ENCODE peak calls at places on chromosomes 16 and 17, in five cellular contexts. O is pancreas, Y is tibial artery, I is ovary, H is psoas muscle. L is an unnamed sample. For H3K36me3, the result is how much of the 10 kb centered on the place peaks cover.

GRCh38 chr17:35088647-35088910 is 25.1 kb upstream of the RFFL start:
- DNase-seq in O (peak), Y (no peak), I (no peak), H (no peak), L (no peak)

GRCh38 chr17:41957058-41957868 is 9.3 kb upstream of the CNP start:
- DNase-seq in O (no peak), Y (no peak), I (no peak), H (no peak), L (no peak)

GRCh38 chr16:70410736-70411135 is 28.2 kb downstream of the ST3GAL2 start:
- DNase-seq in O (no peak), Y (no peak), I (no peak), H (no peak), L (no peak)

GRCh38 chr16:1870365-1871082 is 1.4 kb downstream of the MEIOB start:
- DNase-seq in O (no peak), Y (no peak), I (no peak), H (no peak), L (no peak)

GRCh38 chr17:21167303-21167702 is 40.5 kb downstream of the DHRS7B start:
- DNase-seq in O (no peak), Y (no peak), I (no peak), H (no peak), L (no peak)

GRCh38 chr17:43456661-43457361 is 27.0 kb upstream of the DHX8 start:
- DNase-seq in O (no peak), Y (no peak), I (no peak), H (peak), L (no peak)

GRCh38 chr17:46044286-46044928 is 45.4 kb downstream of the STH start:
- DNase-seq in O (no peak), Y (peak), I (peak), H (peak), L (no peak)

GRCh38 chr17:49964539-49965521 is 4.2 kb upstream of the DLX4 start:
- DNase-seq in O (no peak), Y (no peak), I (no peak), H (no peak), L (no peak)

GRCh38 chr17:35726609-35727460 is 4.6 kb upstream of the RASL10B start:
- DNase-seq in O (peak), Y (no peak), I (peak), H (peak), L (peak)

GRCh38 chr16:14564323-14564722 is 65.7 kb downstream of the PARN start:
- DNase-seq in O (no peak), Y (no peak), I (no peak), H (no peak), L (no peak)

GRCh38 chr16:74942977-74943918 is 41.7 kb downstream of the WDR59 start:
- DNase-seq in O (no peak), Y (peak), I (no peak), H (no peak), L (no peak)

GRCh38 chr17:29054835-29055234 is 11.9 kb downstream of the PIPOX start:
- DNase-seq in O (no peak), Y (no peak), I (no peak), H (no peak), L (no peak)

GRCh38 chr17:68513932-68514331 is 1.7 kb downstream of the PRKAR1A start:
- DNase-seq in O (no peak), Y (no peak), I (no peak), H (no peak), L (no peak)

GRCh38 chr16:68238029-68238345 is 2.1 kb upstream of the ESRP2 start:
- DNase-seq in O (no peak), Y (no peak), I (no peak), H (no peak), L (no peak)

GRCh38 chr17:31596382-31597323 is 205.2 kb downstream of the RAB11FIP4 start:
- DNase-seq in O (no peak), Y (peak), I (no peak), H (peak), L (peak)

GRCh38 chr17:9994761-9995160 is 89.7 kb upstream of the RCVRN start:
- DNase-seq in O (no peak), Y (peak), I (no peak), H (no peak), L (no peak)

GRCh38 chr16:89695875-89696597 is 5.5 kb downstream of the SPATA2L start:
- DNase-seq in O (no peak), Y (no peak), I (peak), H (no peak), L (no peak)

GRCh38 chr17:74744714-74745547 is 3.5 kb upstream of the NHERF1 start:
- DNase-seq in O (peak), Y (peak), I (peak), H (peak), L (peak)

GRCh38 chr17:43016216-43016615 is 6.0 kb downstream of the VAT1 start:
- DNase-seq in O (no peak), Y (no peak), I (no peak), H (no peak), L (no peak)

GRCh38 chr16:84284168-84284722 is 10.4 kb upstream of the WFDC1 start:
- DNase-seq in O (no peak), Y (no peak), I (peak), H (peak), L (peak)

GRCh38 chr16:58336332-58337089 is 41.7 kb upstream of the PRSS54 start:
- DNase-seq in O (peak), Y (peak), I (peak), H (peak), L (peak)

GRCh38 chr17:7024402-7024785 is 1.5 kb downstream of the BCL6B start:
- DNase-seq in O (no peak), Y (no peak), I (no peak), H (no peak), L (no peak)

GRCh38 chr17:76868669-76869208 is 535 bp downstream of the MGAT5B start:
- DNase-seq in O (no peak), Y (no peak), I (no peak), H (no peak), L (no peak)

GRCh38 chr16:85898521-85899442 is at the start of gene IRF8:
- DNase-seq in O (peak), Y (peak), I (no peak), H (peak), L (peak)

GRCh38 chr16:88601313-88602036 is 31.3 kb downstream of the ZC3H18 start:
- DNase-seq in O (no peak), Y (no peak), I (no peak), H (no peak), L (no peak)

GRCh38 chr16:56889206-56889605 is 24.2 kb downstream of the SLC12A3 start:
- DNase-seq in O (no peak), Y (no peak), I (no peak), H (no peak), L (no peak)

GRCh38 chr17:21374455-21375161 is 1.5 kb upstream of the KCNJ12 start:
- DNase-seq in O (no peak), Y (no peak), I (no peak), H (no peak), L (no peak)

GRCh38 chr17:41519501-41520224 is 973 bp upstream of the KRT15 start:
- DNase-seq in O (no peak), Y (no peak), I (no peak), H (no peak), L (no peak)

GRCh38 chr16:17166095-17166494 is 304.7 kb downstream of the XYLT1 start:
- DNase-seq in O (no peak), Y (no peak), I (no peak), H (no peak), L (no peak)

GRCh38 chr17:79798296-79799173 is 1.7 kb upstream of the CBX8 start:
- DNase-seq in O (peak), Y (no peak), I (no peak), H (peak), L (no peak)

GRCh38 chr17:58330997-58331814 is 2.6 kb upstream of the TSPOAP1 start:
- DNase-seq in O (no peak), Y (no peak), I (no peak), H (no peak), L (peak)

GRCh38 chr17:73595068-73595865 is 49.0 kb downstream of the SDK2 start:
- DNase-seq in O (no peak), Y (no peak), I (no peak), H (peak), L (peak)

GRCh38 chr17:73710095-73710592 is 65.9 kb upstream of the SDK2 start:
- DNase-seq in O (no peak), Y (no peak), I (no peak), H (peak), L (peak)

GRCh38 chr16:83913234-83913633 is 14.3 kb downstream of the MLYCD start:
- DNase-seq in O (no peak), Y (no peak), I (no peak), H (peak), L (peak)

GRCh38 chr16:23635958-23636357 is 5.2 kb downstream of the PALB2 start:
- DNase-seq in O (no peak), Y (no peak), I (no peak), H (no peak), L (no peak)

GRCh38 chr16:23629516-23629915 is 11.6 kb downstream of the PALB2 start:
- DNase-seq in O (no peak), Y (no peak), I (no peak), H (no peak), L (no peak)

DNA sequence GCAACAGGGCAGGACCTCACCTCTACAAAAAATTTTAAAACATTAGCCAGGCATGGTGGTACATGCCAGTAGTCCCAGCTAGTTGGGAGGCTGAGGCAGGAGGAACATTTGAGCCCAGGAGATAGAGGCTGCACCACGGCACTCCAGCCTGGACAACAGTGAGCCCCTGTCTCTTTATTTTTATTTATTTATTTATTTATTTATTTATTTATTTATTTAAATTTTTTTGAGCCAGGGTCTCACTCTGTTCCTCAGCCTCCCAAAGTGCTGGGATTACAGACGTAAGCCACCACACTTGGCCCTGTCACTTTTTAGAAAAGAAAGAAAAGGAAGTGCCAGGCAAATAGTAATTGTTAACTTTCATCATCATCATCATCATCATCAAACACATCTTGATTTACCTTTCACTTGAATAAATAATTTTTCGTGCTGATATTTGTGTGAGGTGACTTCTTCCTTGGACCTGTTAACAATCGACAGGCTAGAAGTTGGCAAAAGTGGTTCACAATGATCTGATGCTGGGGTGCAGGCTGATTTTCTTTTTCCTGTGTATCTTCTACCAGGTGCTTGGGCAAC is 6.6 kb downstream of the PALB2 start:
- DNase-seq in O (no peak), Y (no peak), I (no peak), H (no peak), L (no peak)
- H3K36me3 ChIP-seq in O (under half), Y (under half), I (under half), H (under half), L (half or more)

DNA sequence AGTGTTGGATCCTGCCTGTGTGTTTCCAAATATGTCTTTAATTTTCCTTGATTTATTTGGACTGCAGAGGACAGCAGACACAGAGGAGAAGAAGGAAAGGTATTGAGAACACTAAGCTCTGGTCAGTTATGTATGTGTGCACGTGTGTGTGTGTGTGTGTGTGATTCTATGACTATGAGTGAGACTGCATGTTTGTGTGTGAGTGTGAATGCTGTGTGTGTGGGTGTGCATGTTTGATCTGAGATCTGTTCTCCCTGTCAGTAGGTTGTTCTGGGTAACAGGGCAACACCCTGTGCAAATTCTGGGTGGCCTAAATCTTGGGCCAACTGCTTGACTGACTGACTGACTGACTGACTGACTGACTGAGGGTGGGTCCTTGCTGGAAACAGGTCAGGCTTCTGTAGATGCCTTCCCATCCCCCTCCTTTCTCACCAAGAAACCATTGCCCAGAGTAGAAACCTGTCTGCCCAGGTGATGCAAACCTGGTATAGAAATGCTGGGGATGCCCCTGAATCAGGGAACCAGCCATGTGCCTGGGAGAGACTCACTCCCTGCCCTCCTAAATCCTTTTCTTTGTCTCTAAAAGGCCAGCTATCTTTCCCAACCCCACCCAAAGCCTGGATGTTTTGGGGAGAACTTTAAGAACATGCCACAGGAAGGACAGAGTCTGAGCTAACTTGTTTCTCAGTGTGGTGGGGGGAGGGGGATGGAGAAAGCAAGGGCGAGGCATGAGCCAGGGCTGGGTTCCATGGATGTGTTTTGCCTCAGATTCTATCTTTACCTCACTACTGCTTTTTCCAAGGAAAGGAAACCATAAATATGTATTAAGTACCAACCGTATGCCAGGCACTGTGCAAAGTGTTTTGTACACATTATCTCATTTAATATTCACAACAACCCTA is 4.4 kb upstream of the NR1D1 start:
- DNase-seq in O (no peak), Y (no peak), I (peak), H (no peak), L (peak)
- H3K27ac ChIP-seq in O (no peak), Y (peak), I (peak), H (peak), L (peak)

GRCh38 chr16:21603920-21604319 is 4.5 kb downstream of the METTL9 start:
- DNase-seq in O (no peak), Y (no peak), I (no peak), H (no peak), L (no peak)
- TF ChIP-seq CTCF in O (no peak), Y (no peak), I (no peak), H (no peak), L (no peak)

GRCh38 chr17:70863436-70864248 is 694.3 kb downstream of the KCNJ2 start:
- DNase-seq in O (no peak), Y (no peak), I (no peak), H (no peak), L (peak)
- H3K36me3 ChIP-seq in O (under half), Y (under half), I (under half), H (under half), L (under half)

DNA sequence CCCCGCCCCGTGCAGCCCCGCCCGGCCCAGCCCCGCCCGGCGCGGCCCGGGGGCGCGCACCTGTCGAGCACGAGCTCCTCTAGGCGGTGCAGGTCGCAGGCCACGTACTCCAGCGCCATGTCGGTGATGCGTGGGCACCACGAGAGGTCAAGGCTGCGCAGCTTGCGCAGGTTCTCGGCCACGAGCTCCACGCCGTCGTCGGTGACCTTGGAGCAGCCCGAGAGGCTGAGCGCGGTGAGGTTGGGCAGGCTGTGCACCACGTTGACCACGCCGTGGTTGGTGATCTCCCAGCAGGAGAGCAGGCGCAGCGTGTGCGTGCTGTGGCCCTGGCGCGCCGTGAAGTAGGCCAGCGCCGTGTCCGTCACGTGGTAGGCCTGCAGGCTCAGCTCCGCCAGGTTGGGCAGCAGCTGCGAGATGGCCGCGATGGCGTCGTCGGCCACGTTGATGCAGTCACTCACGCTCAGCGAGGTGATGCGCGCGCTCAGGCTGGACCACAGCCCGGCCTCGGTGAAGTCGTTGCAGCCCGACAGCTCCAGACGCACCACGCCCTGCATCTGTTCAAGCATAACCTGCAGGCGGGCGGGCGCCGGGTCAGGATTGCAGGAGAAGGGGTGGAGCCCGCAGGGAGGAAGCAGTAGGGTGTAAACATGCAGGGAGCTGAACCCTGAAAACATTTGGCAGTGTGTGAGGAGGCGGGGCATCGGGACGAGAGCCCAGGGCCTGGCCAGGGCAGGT is 5.3 kb upstream of the WDR24 start:
- DNase-seq in O (no peak), Y (no peak), I (no peak), H (peak), L (no peak)
- H3K27ac ChIP-seq in O (no peak), Y (no peak), I (no peak), H (no peak), L (no peak)